ENCODE peak calls at places on chromosomes 5 and 9, in five cellular contexts. J is upper lobe of left lung, Y is mucosa of descending colon, F is endothelial cell, Z is epithelial cell of esophagus. V is an unnamed sample.
A peak's percentile ranks its signal among the peaks of the same experiment; 100 is the strongest.

GRCh38 chr5:128844354-128844923 is 120.8 kb upstream of the SLC27A6 start:
- DNase-seq in Z (peak; percentile 39), Y (no peak), F (no peak), J (no peak), V (no peak)

GRCh38 chr9:110016340-110016739 is 191.6 kb downstream of the C9orf152 start:
- DNase-seq in F (no peak), Y (no peak), J (no peak), Z (peak; percentile 57), V (no peak)

GRCh38 chr5:43312699-43313034 is 545 bp downstream of the HMGCS1 start:
- DNase-seq in Z (no peak), Y (peak; percentile 59), J (no peak), F (no peak), V (no peak)

GRCh38 chr9:110249639-110250038 is 6.7 kb downstream of the TXN start:
- DNase-seq in Y (no peak), F (no peak), Z (no peak), J (no peak), V (no peak)

GRCh38 chr9:70222354-70222753 is 36.4 kb upstream of the SMC5 start:
- DNase-seq in F (no peak), Y (no peak), J (no peak), Z (no peak), V (no peak)

GRCh38 chr5:178356459-178356872 is 123.9 kb upstream of the PHYKPL start:
- DNase-seq in J (no peak), F (peak; percentile 30), Z (no peak), Y (no peak), V (no peak)

GRCh38 chr5:102701748-102702147 is 53.4 kb upstream of the PAM start:
- DNase-seq in F (no peak), Z (no peak), Y (no peak), J (no peak), V (no peak)

GRCh38 chr9:76984476-76984875 is 35.0 kb upstream of the FOXB2 start:
- DNase-seq in Z (no peak), Y (no peak), F (no peak), J (no peak), V (no peak)

GRCh38 chr5:7781899-7782298 is 69.0 kb downstream of the CFAP90 start:
- DNase-seq in Y (no peak), J (no peak), Z (no peak), F (no peak), V (no peak)

GRCh38 chr9:134068742-134069535 is 1.1 kb upstream of the BRD3 start:
- DNase-seq in J (no peak), F (no peak), Y (no peak), Z (no peak), V (no peak)

GRCh38 chr9:21995652-21996275 is 1.2 kb downstream of the CDKN2B-AS1 start:
- DNase-seq in Z (peak; percentile 54), J (peak; percentile 93), F (peak; percentile 64), Y (peak; percentile 64), V (no peak)

GRCh38 chr9:3189113-3189861 is 336.5 kb downstream of the RFX3 start:
- DNase-seq in F (no peak), J (no peak), Y (no peak), Z (no peak), V (no peak)

GRCh38 chr9:118829334-118829733 is 539.9 kb downstream of the BRINP1 start:
- DNase-seq in Y (no peak), Z (peak; percentile 2), J (no peak), F (no peak), V (no peak)

GRCh38 chr5:2633992-2634391 is 117.5 kb downstream of the IRX2 start:
- DNase-seq in Y (no peak), Z (no peak), F (no peak), J (no peak), V (no peak)

GRCh38 chr9:87097238-87097637 is 149.9 kb upstream of the GAS1 start:
- DNase-seq in J (no peak), Z (no peak), Y (no peak), F (no peak), V (no peak)

GRCh38 chr5:90477073-90477472 is 2.4 kb downstream of the POLR3G start:
- DNase-seq in Z (no peak), Y (no peak), F (peak; percentile 21), J (no peak), V (no peak)

GRCh38 chr9:127177682-127178265 is 55.3 kb upstream of the ANGPTL2 start:
- DNase-seq in Z (no peak), Y (no peak), F (no peak), J (no peak), V (peak; percentile 58)

GRCh38 chr5:167029488-167029887 is 1262.0 kb upstream of the WWC1 start:
- DNase-seq in F (no peak), J (no peak), Y (no peak), Z (no peak), V (no peak)

GRCh38 chr9:99056876-99057664 is 47.8 kb upstream of the TGFBR1 start:
- DNase-seq in Z (peak; percentile 88), F (no peak), J (no peak), Y (no peak), V (no peak)

GRCh38 chr5:107669543-107670027 is 1.2 kb downstream of the EFNA5 start:
- DNase-seq in Z (peak; percentile 55), F (peak; percentile 52), Y (peak; percentile 51), J (peak; percentile 85), V (no peak)

GRCh38 chr5:145470382-145470979 is 364.7 kb downstream of the PRELID2 start:
- DNase-seq in F (no peak), J (no peak), Y (no peak), Z (no peak), V (no peak)
- TF ChIP-seq CTCF in F (no peak), J (no peak), Y (no peak), Z (no peak), V (no peak)

GRCh38 chr5:71836084-71836483 is 117.0 kb downstream of the CARTPT start:
- DNase-seq in J (no peak), Z (no peak), F (no peak), Y (no peak), V (no peak)
- TF ChIP-seq CTCF in J (no peak), Z (no peak), F (no peak), Y (no peak), V (peak; percentile 57)

DNA sequence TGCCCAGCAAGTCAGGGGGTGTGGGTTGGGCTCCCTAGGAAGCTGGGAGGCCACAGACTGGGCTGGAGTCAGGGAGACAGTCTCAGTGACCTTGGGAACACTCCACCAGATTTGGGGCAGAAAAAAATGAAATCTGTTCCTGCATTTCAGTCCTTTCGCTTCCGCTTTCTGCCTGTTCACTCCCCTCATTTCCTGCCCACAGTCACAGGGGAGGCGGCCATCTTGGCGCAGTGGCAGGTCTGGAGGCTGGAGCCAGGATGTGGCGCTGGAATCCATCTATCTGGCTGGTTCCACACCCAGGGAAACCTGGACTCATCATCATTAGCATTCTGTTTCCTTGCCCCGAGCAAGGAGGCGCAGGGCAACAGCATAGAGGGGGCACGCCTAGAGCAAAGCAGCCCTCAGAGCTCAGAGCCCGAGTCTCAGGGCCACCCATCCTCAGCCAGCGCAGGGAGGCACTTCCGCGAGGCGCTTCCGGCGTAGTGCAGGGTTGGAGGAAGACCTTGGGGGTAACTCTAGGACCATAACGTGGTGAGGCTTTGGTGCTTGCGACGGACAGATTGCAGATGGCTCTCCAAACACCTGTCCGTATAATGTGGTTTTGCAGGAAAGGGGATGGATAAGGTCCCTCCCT is 86.3 kb upstream of the HSPA9 start:
- DNase-seq in F (no peak), J (no peak), Y (no peak), Z (no peak), V (no peak)
- TF ChIP-seq CTCF in F (no peak), J (no peak), Y (no peak), Z (no peak), V (no peak)

GRCh38 chr5:53262348-53262970 is 152.9 kb upstream of the MOCS2 start:
- DNase-seq in Y (peak; percentile 17), Z (peak; percentile 77), J (no peak), F (peak; percentile 45), V (no peak)
- TF ChIP-seq CTCF in Y (no peak), Z (peak; percentile 73), J (peak; percentile 21), F (peak; percentile 33), V (peak; percentile 60)

GRCh38 chr9:103660830-103661229 is 433.3 kb upstream of the SMC2 start:
- DNase-seq in Z (no peak), Y (no peak), F (no peak), J (no peak), V (no peak)
- TF ChIP-seq CTCF in Z (no peak), Y (no peak), F (no peak), J (no peak), V (no peak)

GRCh38 chr5:79454043-79454442 is 59.9 kb downstream of the HOMER1 start:
- DNase-seq in F (no peak), J (no peak), Y (no peak), Z (no peak), V (no peak)

GRCh38 chr5:79448336-79448735 is 65.6 kb downstream of the HOMER1 start:
- DNase-seq in Z (no peak), F (no peak), Y (no peak), J (no peak), V (no peak)
- TF ChIP-seq CTCF in Z (no peak), F (no peak), Y (no peak), J (no peak), V (no peak)

GRCh38 chr9:136045595-136046554 is 49.2 kb downstream of the NACC2 start:
- DNase-seq in Z (no peak), J (peak; percentile 82), F (no peak), Y (no peak), V (peak; percentile 66)
- TF ChIP-seq CTCF in Z (no peak), J (no peak), F (no peak), Y (no peak), V (no peak)